ENCODE peak calls at places on chromosomes 12 and 14, in four cellular contexts. J is mammary epithelial cell; R is effector memory CD4-positive, alpha-beta T cell; B is aorta. G is an unnamed sample. For H3K27me3, the result is how much of the 10 kb centered on the place peaks cover.

GRCh38 chr12:120625557-120626419 is 14.6 kb upstream of the CABP1 start:
- DNase-seq in J (no peak), R (peak), B (peak), G (no peak)

GRCh38 chr12:56991319-56991906 is 14.9 kb downstream of the ZBTB39 start:
- DNase-seq in J (no peak), R (no peak), B (no peak), G (peak)

GRCh38 chr14:104751539-104752337 is 1.2 kb upstream of the SIVA1 start:
- DNase-seq in J (no peak), R (no peak), B (no peak), G (peak)

GRCh38 chr12:13275366-13275765 is 78.8 kb downstream of the EMP1 start:
- DNase-seq in J (no peak), R (no peak), B (no peak), G (no peak)

GRCh38 chr12:13390381-13390856 is 193.9 kb downstream of the EMP1 start:
- DNase-seq in J (peak), R (no peak), B (peak), G (peak)

GRCh38 chr12:32139064-32139421 is 32.4 kb downstream of the BICD1 start:
- DNase-seq in J (no peak), R (no peak), B (no peak), G (no peak)

GRCh38 chr14:52315355-52315718 is 1.2 kb downstream of the PTGER2 start:
- DNase-seq in J (no peak), R (no peak), B (no peak), G (no peak)

GRCh38 chr12:51335931-51336330 is 10.5 kb downstream of the CELA1 start:
- DNase-seq in J (no peak), R (no peak), B (no peak), G (no peak)

GRCh38 chr12:26524862-26525465 is 308.0 kb downstream of the ITPR2 start:
- DNase-seq in J (peak), R (no peak), B (no peak), G (no peak)

GRCh38 chr14:101118746-101119610 is 215.5 kb upstream of the RTL1 start:
- DNase-seq in J (no peak), R (no peak), B (no peak), G (no peak)

GRCh38 chr14:96136361-96136760 is 68.3 kb upstream of the BDKRB2 start:
- DNase-seq in J (peak), R (no peak), B (no peak), G (no peak)

GRCh38 chr14:51094282-51094821 is 553 bp downstream of the TRIM9 start:
- DNase-seq in J (no peak), R (no peak), B (peak), G (peak)

GRCh38 chr14:59306775-59307174 is 118.3 kb downstream of the DAAM1 start:
- DNase-seq in J (peak), R (no peak), B (no peak), G (no peak)

GRCh38 chr14:67674139-67674479 is 323 bp downstream of the VTI1B start:
- DNase-seq in J (peak), R (peak), B (peak), G (peak)

GRCh38 chr12:102512523-102512922 is 32.2 kb upstream of the IGF1 start:
- DNase-seq in J (no peak), R (no peak), B (no peak), G (no peak)

GRCh38 chr14:104224516-104225281 is 86.3 kb downstream of the KIF26A start:
- DNase-seq in J (no peak), R (no peak), B (peak), G (peak)

GRCh38 chr12:131126662-131127173 is 173.0 kb downstream of the ADGRD1 start:
- DNase-seq in J (no peak), R (no peak), B (no peak), G (no peak)

GRCh38 chr12:24778486-24779304 is 170.2 kb downstream of the BCAT1 start:
- DNase-seq in J (peak), R (no peak), B (no peak), G (no peak)

GRCh38 chr14:92670967-92671366 is 77.5 kb downstream of the LGMN start:
- DNase-seq in J (no peak), R (no peak), B (no peak), G (no peak)

GRCh38 chr14:89625208-89625987 is 208.4 kb upstream of the FOXN3 start:
- DNase-seq in J (no peak), R (no peak), B (no peak), G (peak)

GRCh38 chr12:4421590-4422031 is 24.0 kb downstream of the FGF6 start:
- DNase-seq in J (peak), R (no peak), B (no peak), G (no peak)

GRCh38 chr14:55240526-55241178 is 30.6 kb upstream of the FBXO34 start:
- DNase-seq in J (no peak), R (no peak), B (peak), G (no peak)

GRCh38 chr14:97776890-97777564 is 979.8 kb downstream of the VRK1 start:
- DNase-seq in J (no peak), R (no peak), B (no peak), G (no peak)

GRCh38 chr12:56591961-56592360 is 38.2 kb downstream of the BAZ2A start:
- DNase-seq in J (no peak), R (no peak), B (no peak), G (no peak)

GRCh38 chr12:130127527-130127908 is 34.7 kb upstream of the FZD10 start:
- DNase-seq in J (no peak), R (no peak), B (no peak), G (no peak)

GRCh38 chr12:47777741-47778558 is 4.9 kb downstream of the SLC48A1 start:
- DNase-seq in J (no peak), R (no peak), B (no peak), G (peak)

GRCh38 chr12:74849801-74850200 is 312.2 kb downstream of the ATXN7L3B start:
- DNase-seq in J (no peak), R (no peak), B (no peak), G (no peak)

GRCh38 chr14:78836777-78837176 is 666.6 kb downstream of the NRXN3 start:
- DNase-seq in J (peak), R (no peak), B (no peak), G (no peak)

GRCh38 chr14:69997849-69998248 is 118.6 kb downstream of the SMOC1 start:
- DNase-seq in J (peak), R (no peak), B (no peak), G (no peak)

GRCh38 chr14:50059773-50060629 is 56.4 kb downstream of the VCPKMT start:
- DNase-seq in J (no peak), R (no peak), B (no peak), G (no peak)

GRCh38 chr12:31835276-31835882 is 106.6 kb upstream of the AMN1 start:
- DNase-seq in J (no peak), R (no peak), B (no peak), G (no peak)

GRCh38 chr14:50354527-50354926 is 42.2 kb downstream of the CDKL1 start:
- DNase-seq in J (no peak), R (no peak), B (no peak), G (no peak)

GRCh38 chr12:22628228-22628627 is 3.3 kb downstream of the ETNK1 start:
- DNase-seq in J (peak), R (no peak), B (no peak), G (no peak)

GRCh38 chr12:132374821-132375445 is 45.5 kb upstream of the GALNT9 start:
- DNase-seq in J (no peak), R (no peak), B (peak), G (peak)
- H3K27me3 ChIP-seq in J (under half), R (under half), B (under half), G (under half)

DNA sequence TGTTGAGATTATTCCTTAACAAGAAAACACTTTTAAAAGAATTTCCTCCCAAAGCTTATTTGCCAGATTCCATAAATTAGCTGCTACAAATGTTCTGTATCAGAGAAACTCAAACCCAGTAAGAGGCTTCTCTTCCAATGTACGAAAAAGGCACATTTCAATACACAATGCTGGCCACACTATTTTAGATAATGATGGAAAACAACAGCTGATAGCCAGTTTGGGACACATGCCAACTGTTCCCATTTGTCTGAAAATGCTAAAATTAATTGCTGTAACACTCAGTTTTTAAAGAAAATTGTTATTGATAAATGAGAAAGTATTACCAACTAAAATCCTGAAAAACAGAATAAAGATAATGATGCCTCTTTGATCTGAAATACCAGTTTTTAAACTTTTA is 4.4 kb downstream of the CFL2 start:
- DNase-seq in J (no peak), R (no peak), B (no peak), G (no peak)
- H3K27ac ChIP-seq in J (no peak), R (no peak), B (no peak), G (no peak)

DNA sequence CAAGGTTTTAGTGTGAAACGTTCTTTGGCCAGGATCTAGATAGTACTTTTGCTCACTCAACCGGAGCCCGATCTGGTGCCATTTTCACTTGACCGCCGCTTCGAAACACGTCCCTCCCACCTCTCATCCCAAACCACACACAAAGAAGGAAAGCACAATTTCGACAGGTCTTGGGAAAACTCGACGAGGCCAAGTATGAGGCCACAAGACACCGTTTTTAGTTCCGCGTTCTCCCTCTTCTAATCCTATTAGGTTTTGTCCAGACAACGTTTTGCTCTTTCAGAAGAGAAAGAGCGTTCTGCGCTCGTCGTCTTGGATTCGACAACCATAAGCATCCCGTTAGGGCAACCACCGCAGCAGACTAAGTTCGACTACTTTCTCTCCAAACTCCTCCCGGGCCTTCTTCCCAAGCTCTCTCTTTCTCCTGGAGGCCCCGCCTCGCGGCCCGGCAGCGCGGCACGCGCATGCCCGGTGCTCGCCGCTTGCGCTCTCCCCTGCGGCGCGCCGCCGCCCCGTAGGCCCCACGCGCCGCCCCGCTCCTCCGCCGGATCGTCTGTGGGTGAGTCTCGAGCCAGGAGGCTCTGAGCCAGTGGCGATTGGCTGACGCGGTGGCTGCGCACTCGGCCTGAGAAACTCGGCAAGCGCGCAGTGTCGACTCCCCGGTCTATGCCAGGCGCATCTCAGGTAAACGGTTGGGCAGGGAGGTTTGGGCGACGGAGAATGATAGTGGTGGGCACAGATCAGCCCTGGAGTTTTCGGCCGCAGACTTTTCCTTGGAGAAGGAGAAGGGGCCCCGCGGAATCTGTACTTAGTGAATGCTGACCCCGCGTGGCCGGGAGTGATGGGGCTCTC is at the start of gene MIPOL1:
- DNase-seq in J (peak), R (no peak), B (peak), G (peak)
- H3K4me3 ChIP-seq in J (peak), R (peak), B (peak), G (peak)

GRCh38 chr12:113988976-113989375 is 22.9 kb upstream of the RBM19 start:
- DNase-seq in J (no peak), R (no peak), B (no peak), G (no peak)

GRCh38 chr12:113988064-113988451 is 21.9 kb upstream of the RBM19 start:
- DNase-seq in J (no peak), R (no peak), B (no peak), G (no peak)

GRCh38 chr12:113994051-113994450 is 27.9 kb upstream of the RBM19 start:
- DNase-seq in J (no peak), R (no peak), B (no peak), G (no peak)

GRCh38 chr12:113990548-113991223 is 24.6 kb upstream of the RBM19 start:
- DNase-seq in J (no peak), R (no peak), B (no peak), G (no peak)

DNA sequence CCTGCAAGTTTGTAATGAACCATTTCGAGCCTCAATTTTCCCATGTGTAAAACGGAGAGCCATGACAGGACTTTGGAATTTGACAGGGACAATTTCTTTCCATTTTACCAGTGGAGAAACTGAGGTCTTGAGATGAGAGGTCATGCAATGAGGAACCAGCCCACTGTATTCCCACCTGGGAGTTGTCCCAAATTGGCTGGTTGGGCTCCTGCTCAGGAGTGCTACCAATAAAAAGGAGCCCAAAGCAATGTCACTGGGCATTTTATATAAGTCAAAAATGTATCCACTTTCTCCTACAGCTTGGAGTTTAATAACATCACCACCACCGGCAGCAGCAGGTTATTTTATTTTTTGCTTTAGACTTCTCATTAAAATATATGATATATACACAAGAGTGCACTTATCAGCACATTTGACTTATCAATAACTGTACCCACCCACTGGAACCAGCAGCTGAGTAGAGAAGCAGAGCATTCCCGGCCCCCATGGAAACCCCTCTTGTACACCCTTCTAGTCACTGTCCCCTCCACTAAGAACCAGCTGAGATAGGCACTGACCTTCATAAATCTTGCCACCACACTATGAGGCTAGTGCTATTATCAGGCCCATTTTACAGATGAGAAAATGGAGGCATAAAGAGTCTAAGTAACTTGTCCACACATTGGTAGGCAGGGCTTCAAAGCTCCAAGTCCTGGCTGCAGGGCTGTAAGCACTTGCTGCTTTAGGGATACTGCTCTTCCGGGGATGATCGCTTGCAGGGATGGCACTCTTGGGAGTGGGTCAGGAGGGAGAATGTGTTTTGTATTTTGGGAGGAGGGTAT is 25.3 kb upstream of the RBM19 start:
- DNase-seq in J (no peak), R (no peak), B (no peak), G (no peak)
- H3K27me3 ChIP-seq in J (under half), R (under half), B (under half), G (under half)

DNA sequence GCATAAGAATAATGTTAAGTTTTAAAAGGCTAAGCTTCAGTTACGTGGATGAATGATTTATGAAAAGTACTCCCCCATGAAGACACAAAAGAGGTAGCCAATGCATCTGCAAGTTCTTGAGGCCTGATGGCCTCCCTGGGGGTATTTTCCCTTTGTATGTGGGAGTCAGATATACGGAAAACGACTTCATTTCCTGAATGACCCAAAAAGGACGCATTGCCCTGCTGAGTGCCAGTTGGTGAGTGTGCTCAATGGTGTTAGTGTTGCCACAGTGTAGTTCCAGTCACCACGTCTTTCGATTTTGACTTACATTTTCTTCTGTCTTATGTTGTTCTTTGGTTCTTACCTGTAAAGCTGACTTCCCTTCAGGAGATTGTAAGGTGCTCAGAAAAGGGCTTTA is 8.0 kb downstream of the ETV6 start:
- DNase-seq in J (no peak), R (no peak), B (no peak), G (no peak)
- H3K27ac ChIP-seq in J (no peak), R (no peak), B (peak), G (no peak)

DNA sequence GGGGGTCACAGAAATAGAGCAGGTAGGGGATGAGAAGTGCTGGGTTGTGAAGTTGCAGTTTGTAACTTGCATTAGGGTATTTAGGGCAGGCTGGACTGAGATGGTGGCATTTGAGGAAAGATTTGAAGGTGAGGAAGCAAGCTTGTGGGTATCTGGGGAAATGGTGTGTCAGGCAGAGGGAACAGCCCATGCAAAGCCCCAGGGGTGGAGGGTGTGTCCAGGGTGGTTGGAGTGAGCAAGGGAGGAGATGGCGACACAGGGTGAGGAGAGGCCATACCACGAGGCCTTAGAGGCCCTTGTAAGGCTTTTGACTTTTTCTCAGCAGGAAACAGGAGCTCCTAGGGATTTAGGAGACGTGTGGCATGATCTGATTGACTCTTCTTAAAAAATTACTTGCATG is 136.9 kb downstream of the NUAK1 start:
- DNase-seq in J (peak), R (no peak), B (no peak), G (no peak)
- H3K4me3 ChIP-seq in J (no peak), R (no peak), B (no peak), G (no peak)